ENCODE peak calls at places on chromosomes 1 and 21, in four cellular contexts. One of them, this sample, is unnamed.

GRCh38 chr1:35555212-35555584 is 2.0 kb downstream of the KIAA0319L start:
- DNase-seq in neural progenitor cell: no peak
- DNase-seq in endothelial cell of umbilical vein: no peak
- DNase-seq in omental fat pad: no peak
- DNase-seq in this sample: no peak

GRCh38 chr1:176479920-176480319 is 16.9 kb downstream of the PAPPA2 start:
- DNase-seq in neural progenitor cell: peak; percentile 53
- DNase-seq in endothelial cell of umbilical vein: no peak
- DNase-seq in omental fat pad: no peak
- DNase-seq in this sample: no peak

GRCh38 chr1:74392848-74393247 is 119.6 kb downstream of the LRRC53 start:
- DNase-seq in neural progenitor cell: no peak
- DNase-seq in endothelial cell of umbilical vein: no peak
- DNase-seq in omental fat pad: no peak
- DNase-seq in this sample: no peak

GRCh38 chr1:179476484-179476883 is 99.3 kb downstream of the NPHS2 start:
- DNase-seq in neural progenitor cell: no peak
- DNase-seq in endothelial cell of umbilical vein: no peak
- DNase-seq in omental fat pad: no peak
- DNase-seq in this sample: no peak

GRCh38 chr1:238832106-238832505 is 554.3 kb upstream of the CHRM3 start:
- DNase-seq in neural progenitor cell: no peak
- DNase-seq in endothelial cell of umbilical vein: no peak
- DNase-seq in omental fat pad: no peak
- DNase-seq in this sample: no peak

GRCh38 chr1:40423951-40424618 is 26.2 kb upstream of the ZFP69B start:
- DNase-seq in neural progenitor cell: no peak
- DNase-seq in endothelial cell of umbilical vein: no peak
- DNase-seq in omental fat pad: no peak
- DNase-seq in this sample: no peak

GRCh38 chr1:15341634-15342375 is 67.9 kb upstream of the EFHD2 start:
- DNase-seq in neural progenitor cell: no peak
- DNase-seq in endothelial cell of umbilical vein: peak; percentile 83
- DNase-seq in omental fat pad: no peak
- DNase-seq in this sample: no peak

GRCh38 chr1:3455630-3456448 is 1.4 kb downstream of the ARHGEF16 start:
- DNase-seq in neural progenitor cell: no peak
- DNase-seq in endothelial cell of umbilical vein: no peak
- DNase-seq in omental fat pad: no peak
- DNase-seq in this sample: no peak

GRCh38 chr1:160407819-160408801 is 7.7 kb downstream of the VANGL2 start:
- DNase-seq in neural progenitor cell: no peak
- DNase-seq in endothelial cell of umbilical vein: no peak
- DNase-seq in omental fat pad: no peak
- DNase-seq in this sample: no peak

GRCh38 chr1:171787686-171788480 is 6.4 kb downstream of the METTL13 start:
- DNase-seq in neural progenitor cell: no peak
- DNase-seq in endothelial cell of umbilical vein: no peak
- DNase-seq in omental fat pad: no peak
- DNase-seq in this sample: no peak

GRCh38 chr21:31455506-31455905 is 111.4 kb upstream of the TIAM1 start:
- DNase-seq in neural progenitor cell: no peak
- DNase-seq in endothelial cell of umbilical vein: no peak
- DNase-seq in omental fat pad: no peak
- DNase-seq in this sample: no peak

GRCh38 chr1:86940599-86940998 is 26.2 kb downstream of the HS2ST1 start:
- DNase-seq in neural progenitor cell: no peak
- DNase-seq in endothelial cell of umbilical vein: no peak
- DNase-seq in omental fat pad: no peak
- DNase-seq in this sample: no peak

GRCh38 chr1:215842905-215843304 is 275.8 kb downstream of the KCTD3 start:
- DNase-seq in neural progenitor cell: no peak
- DNase-seq in endothelial cell of umbilical vein: no peak
- DNase-seq in omental fat pad: no peak
- DNase-seq in this sample: no peak

GRCh38 chr1:42319871-42320484 is 15.1 kb downstream of the FOXJ3 start:
- DNase-seq in neural progenitor cell: no peak
- DNase-seq in endothelial cell of umbilical vein: peak; percentile 34
- DNase-seq in omental fat pad: no peak
- DNase-seq in this sample: no peak

GRCh38 chr1:232611834-232612233 is 18.1 kb downstream of the SIPA1L2 start:
- DNase-seq in neural progenitor cell: no peak
- DNase-seq in endothelial cell of umbilical vein: no peak
- DNase-seq in omental fat pad: no peak
- DNase-seq in this sample: no peak
- TF ChIP-seq CTCF in neural progenitor cell: peak; percentile 26
- TF ChIP-seq CTCF in endothelial cell of umbilical vein: no peak
- TF ChIP-seq CTCF in omental fat pad: no peak
- TF ChIP-seq CTCF in this sample: peak; percentile 10

GRCh38 chr1:85463666-85464496 is 1.1 kb downstream of the DDAH1 start:
- DNase-seq in neural progenitor cell: peak; percentile 32
- DNase-seq in endothelial cell of umbilical vein: no peak
- DNase-seq in omental fat pad: no peak
- DNase-seq in this sample: no peak
- TF ChIP-seq CTCF in neural progenitor cell: no peak
- TF ChIP-seq CTCF in endothelial cell of umbilical vein: no peak
- TF ChIP-seq CTCF in omental fat pad: no peak
- TF ChIP-seq CTCF in this sample: no peak

DNA sequence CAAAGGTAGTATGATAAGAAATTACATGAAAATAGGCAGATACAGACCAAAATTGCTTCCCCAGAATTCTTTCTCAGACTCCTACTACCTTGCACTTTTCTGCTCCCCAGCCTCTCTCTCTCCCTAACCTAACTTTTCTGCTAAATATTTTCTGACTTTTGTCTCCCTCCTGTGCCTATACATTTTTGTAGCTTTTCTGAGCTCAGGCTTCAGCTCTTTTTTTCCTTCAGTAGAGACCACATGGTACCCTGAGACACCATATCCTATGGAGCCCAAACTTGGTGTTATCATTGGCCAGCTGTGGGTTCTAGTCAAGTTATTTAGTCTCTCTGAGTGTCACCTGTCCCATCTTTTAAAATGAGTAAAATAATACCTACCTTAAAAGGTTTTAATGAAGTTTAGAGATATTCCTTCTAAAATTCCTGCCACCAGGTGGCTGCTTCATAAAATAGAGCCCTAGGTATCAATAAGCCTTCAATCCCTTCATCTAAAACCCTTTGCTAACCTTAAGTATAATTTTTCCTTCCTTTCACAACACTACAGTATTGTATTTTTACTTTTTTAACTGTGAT is 237.7 kb upstream of the DUSP10 start:
- DNase-seq in neural progenitor cell: no peak
- DNase-seq in endothelial cell of umbilical vein: no peak
- DNase-seq in omental fat pad: no peak
- DNase-seq in this sample: no peak
- TF ChIP-seq CTCF in neural progenitor cell: peak; percentile 35
- TF ChIP-seq CTCF in endothelial cell of umbilical vein: no peak
- TF ChIP-seq CTCF in omental fat pad: no peak
- TF ChIP-seq CTCF in this sample: peak; percentile 5

GRCh38 chr1:46492871-46493270 is 3.2 kb downstream of the DMBX1 start:
- DNase-seq in neural progenitor cell: no peak
- DNase-seq in endothelial cell of umbilical vein: no peak
- DNase-seq in omental fat pad: no peak
- DNase-seq in this sample: no peak
- TF ChIP-seq CTCF in neural progenitor cell: no peak
- TF ChIP-seq CTCF in endothelial cell of umbilical vein: no peak
- TF ChIP-seq CTCF in omental fat pad: no peak
- TF ChIP-seq CTCF in this sample: no peak

GRCh38 chr1:19390166-19390850 is 78.2 kb downstream of the SLC66A1 start:
- DNase-seq in neural progenitor cell: no peak
- DNase-seq in endothelial cell of umbilical vein: no peak
- DNase-seq in omental fat pad: no peak
- DNase-seq in this sample: no peak

GRCh38 chr1:19393051-19393450 is 80.9 kb downstream of the SLC66A1 start:
- DNase-seq in neural progenitor cell: no peak
- DNase-seq in endothelial cell of umbilical vein: no peak
- DNase-seq in omental fat pad: no peak
- DNase-seq in this sample: no peak

GRCh38 chr1:19392221-19392620 is 80.1 kb downstream of the SLC66A1 start:
- DNase-seq in neural progenitor cell: no peak
- DNase-seq in endothelial cell of umbilical vein: no peak
- DNase-seq in omental fat pad: no peak
- DNase-seq in this sample: no peak

GRCh38 chr1:19390901-19391595 is 78.9 kb downstream of the SLC66A1 start:
- DNase-seq in neural progenitor cell: peak; percentile 54
- DNase-seq in endothelial cell of umbilical vein: peak; percentile 82
- DNase-seq in omental fat pad: no peak
- DNase-seq in this sample: peak; percentile 81

GRCh38 chr1:19391596-19391981 is 79.5 kb downstream of the SLC66A1 start:
- DNase-seq in neural progenitor cell: no peak
- DNase-seq in endothelial cell of umbilical vein: no peak
- DNase-seq in omental fat pad: no peak
- DNase-seq in this sample: no peak
- TF ChIP-seq CTCF in neural progenitor cell: no peak
- TF ChIP-seq CTCF in endothelial cell of umbilical vein: no peak
- TF ChIP-seq CTCF in omental fat pad: no peak
- TF ChIP-seq CTCF in this sample: no peak

GRCh38 chr1:7476402-7476801 is 294.7 kb upstream of the VAMP3 start:
- DNase-seq in neural progenitor cell: no peak
- DNase-seq in endothelial cell of umbilical vein: no peak
- DNase-seq in omental fat pad: no peak
- DNase-seq in this sample: no peak

GRCh38 chr1:7473223-7474142 is 297.6 kb upstream of the VAMP3 start:
- DNase-seq in neural progenitor cell: no peak
- DNase-seq in endothelial cell of umbilical vein: no peak
- DNase-seq in omental fat pad: no peak
- DNase-seq in this sample: no peak

GRCh38 chr1:7474143-7474490 is 297.0 kb upstream of the VAMP3 start:
- DNase-seq in neural progenitor cell: no peak
- DNase-seq in endothelial cell of umbilical vein: no peak
- DNase-seq in omental fat pad: no peak
- DNase-seq in this sample: no peak

GRCh38 chr1:7475691-7476090 is 295.4 kb upstream of the VAMP3 start:
- DNase-seq in neural progenitor cell: no peak
- DNase-seq in endothelial cell of umbilical vein: no peak
- DNase-seq in omental fat pad: no peak
- DNase-seq in this sample: no peak

DNA sequence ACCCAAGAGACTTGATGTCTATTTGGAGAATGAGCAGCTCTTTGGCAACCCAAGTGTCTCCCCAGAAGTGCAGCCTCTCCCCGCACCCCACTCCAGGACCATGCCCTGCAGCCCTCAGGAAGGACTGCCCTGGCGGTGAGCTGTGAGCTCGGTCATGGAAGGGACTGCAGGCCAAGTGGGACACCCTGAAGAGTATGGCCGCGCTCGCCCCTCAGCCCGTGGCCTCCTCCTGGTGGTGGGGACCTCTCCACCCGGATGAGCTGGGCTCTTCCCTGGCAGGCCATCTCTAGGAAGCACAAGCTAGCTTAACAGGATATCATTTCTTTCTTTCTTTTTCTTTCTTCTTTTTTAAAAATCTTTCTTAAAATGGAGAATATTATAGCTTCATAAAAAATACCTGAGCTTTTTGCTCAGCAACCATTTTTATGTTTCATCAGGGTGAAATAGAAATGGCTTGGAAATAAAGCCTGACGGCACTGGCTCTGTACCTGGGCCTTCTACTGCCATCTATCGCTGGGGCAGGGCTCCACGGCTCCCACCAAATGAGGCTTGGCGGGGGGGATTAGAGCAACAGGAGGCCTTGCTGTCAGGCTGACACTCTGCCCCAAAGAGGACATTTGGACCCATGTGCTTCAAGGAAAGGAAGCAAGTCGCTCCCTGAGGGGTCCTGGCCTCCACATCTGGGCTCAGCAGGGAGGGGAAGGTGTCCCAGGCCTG is 296.2 kb upstream of the VAMP3 start:
- DNase-seq in neural progenitor cell: peak; percentile 33
- DNase-seq in endothelial cell of umbilical vein: no peak
- DNase-seq in omental fat pad: no peak
- DNase-seq in this sample: no peak
- TF ChIP-seq CTCF in neural progenitor cell: peak; percentile 29
- TF ChIP-seq CTCF in endothelial cell of umbilical vein: no peak
- TF ChIP-seq CTCF in omental fat pad: no peak
- TF ChIP-seq CTCF in this sample: no peak

GRCh38 chr21:26425576-26425975 is 147.5 kb downstream of the CYYR1 start:
- DNase-seq in neural progenitor cell: no peak
- DNase-seq in endothelial cell of umbilical vein: no peak
- DNase-seq in omental fat pad: no peak
- DNase-seq in this sample: no peak
- TF ChIP-seq CTCF in neural progenitor cell: no peak
- TF ChIP-seq CTCF in endothelial cell of umbilical vein: no peak
- TF ChIP-seq CTCF in omental fat pad: no peak
- TF ChIP-seq CTCF in this sample: no peak

GRCh38 chr1:59144959-59145358 is 151.9 kb upstream of the FGGY start:
- DNase-seq in neural progenitor cell: no peak
- DNase-seq in endothelial cell of umbilical vein: no peak
- DNase-seq in omental fat pad: no peak
- DNase-seq in this sample: no peak

GRCh38 chr1:59146056-59146455 is 150.8 kb upstream of the FGGY start:
- DNase-seq in neural progenitor cell: no peak
- DNase-seq in endothelial cell of umbilical vein: no peak
- DNase-seq in omental fat pad: no peak
- DNase-seq in this sample: no peak

GRCh38 chr1:59143824-59144223 is 153.1 kb upstream of the FGGY start:
- DNase-seq in neural progenitor cell: no peak
- DNase-seq in endothelial cell of umbilical vein: peak; percentile 63
- DNase-seq in omental fat pad: no peak
- DNase-seq in this sample: no peak

GRCh38 chr1:59149435-59149834 is 147.5 kb upstream of the FGGY start:
- DNase-seq in neural progenitor cell: no peak
- DNase-seq in endothelial cell of umbilical vein: no peak
- DNase-seq in omental fat pad: no peak
- DNase-seq in this sample: no peak

DNA sequence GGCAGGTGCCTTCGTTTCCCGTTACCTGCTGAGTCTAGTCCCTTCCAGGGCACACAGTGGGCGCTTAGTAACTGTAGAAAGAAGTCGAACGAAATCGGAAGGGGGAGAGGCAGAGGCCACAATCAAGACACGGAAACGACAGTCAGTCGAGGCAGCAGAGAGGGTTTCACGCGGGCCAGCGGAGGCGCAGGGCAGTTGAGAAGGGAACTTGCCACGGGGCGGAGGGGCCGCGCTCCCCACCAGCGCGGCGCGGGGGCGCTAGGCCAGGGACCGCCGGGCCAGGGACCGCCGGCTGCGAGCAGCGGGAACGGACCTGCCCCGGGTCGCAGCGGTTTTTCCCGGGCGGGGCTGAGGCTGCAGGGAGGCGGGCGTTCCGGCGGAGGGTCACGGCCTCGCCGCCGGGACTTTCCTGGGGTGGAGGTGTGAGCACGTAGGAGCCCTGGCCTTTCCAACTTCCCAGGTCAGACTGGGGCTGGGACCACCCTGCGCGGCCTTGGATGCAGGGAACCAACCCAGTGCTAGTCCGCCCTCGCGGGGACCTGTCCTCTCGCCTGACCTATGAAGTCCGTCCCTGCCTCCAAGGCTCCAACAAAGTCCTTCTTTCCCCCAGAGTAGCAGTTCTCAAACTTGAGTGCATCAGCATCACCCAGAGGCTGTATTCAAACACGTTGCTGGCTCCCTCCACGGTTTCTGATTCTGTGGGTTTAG is 150.1 kb upstream of the FGGY start:
- DNase-seq in neural progenitor cell: peak; percentile 66
- DNase-seq in endothelial cell of umbilical vein: peak; percentile 46
- DNase-seq in omental fat pad: no peak
- DNase-seq in this sample: peak; percentile 73
- TF ChIP-seq CTCF in neural progenitor cell: peak; percentile 42
- TF ChIP-seq CTCF in endothelial cell of umbilical vein: peak; percentile 17
- TF ChIP-seq CTCF in omental fat pad: no peak
- TF ChIP-seq CTCF in this sample: peak; percentile 44